ENCODE peak calls at places on chromosome 1, in four cellular contexts. O is psoas muscle, S is mesenteric fat pad, N is T-helper 17 cell. V is an unnamed sample.

GRCh38 chr1:43531906-43532584 is 1.4 kb downstream of the PTPRF start:
- DNase-seq in O (no peak), S (no peak), N (no peak), V (no peak)

GRCh38 chr1:179079113-179079761 is 2.6 kb upstream of the TOR3A start:
- DNase-seq in O (no peak), S (no peak), N (peak), V (no peak)

GRCh38 chr1:2554621-2555387 is 1.4 kb upstream of the TNFRSF14 start:
- DNase-seq in O (no peak), S (no peak), N (no peak), V (no peak)

GRCh38 chr1:200783926-200784325 is 45.2 kb downstream of the CAMSAP2 start:
- DNase-seq in O (no peak), S (no peak), N (no peak), V (no peak)

GRCh38 chr1:225508538-225509375 is 80.9 kb upstream of the LBR start:
- DNase-seq in O (no peak), S (no peak), N (no peak), V (no peak)

GRCh38 chr1:160862151-160863061 is at the start of gene CD244:
- DNase-seq in O (no peak), S (no peak), N (no peak), V (peak)

GRCh38 chr1:161350666-161351065 is 17.0 kb downstream of the CFAP126 start:
- DNase-seq in O (no peak), S (no peak), N (no peak), V (no peak)

GRCh38 chr1:111227434-111227833 is at the start of gene CHI3L2:
- DNase-seq in O (no peak), S (no peak), N (no peak), V (no peak)

GRCh38 chr1:71698186-71698585 is 584.2 kb downstream of the NEGR1 start:
- DNase-seq in O (no peak), S (no peak), N (no peak), V (no peak)

GRCh38 chr1:221031890-221032222 is 152.6 kb downstream of the HLX start:
- DNase-seq in O (no peak), S (no peak), N (no peak), V (no peak)

GRCh38 chr1:82921759-82922158 is 1077.2 kb downstream of the TTLL7 start:
- DNase-seq in O (no peak), S (no peak), N (no peak), V (no peak)

GRCh38 chr1:231778009-231778719 is 151.6 kb downstream of the DISC1 start:
- DNase-seq in O (peak), S (no peak), N (no peak), V (no peak)

GRCh38 chr1:66044912-66045311 is 252.2 kb downstream of the PDE4B start:
- DNase-seq in O (no peak), S (no peak), N (no peak), V (no peak)

GRCh38 chr1:216758182-216758581 is 35.0 kb upstream of the ESRRG start:
- DNase-seq in O (no peak), S (no peak), N (no peak), V (no peak)

GRCh38 chr1:204363335-204364114 is 3.8 kb upstream of the PLEKHA6 start:
- DNase-seq in O (peak), S (no peak), N (peak), V (peak)

GRCh38 chr1:10741696-10742095 is 54.8 kb downstream of the CASZ1 start:
- DNase-seq in O (no peak), S (no peak), N (no peak), V (no peak)

GRCh38 chr1:192575499-192576189 is at the start of gene RGS1:
- DNase-seq in O (no peak), S (no peak), N (peak), V (peak)

GRCh38 chr1:228082975-228083870 is 715 bp downstream of the ARF1 start:
- DNase-seq in O (peak), S (no peak), N (no peak), V (no peak)

V was measured in T-helper 2 cell.